ENCODE peak calls at places on chromosome 10, in ten cellular contexts. Q is fibroblast of mammary gland; W is fibroblast of the aortic adventitia; A is hepatic stellate cell; R is IMR-90; V is ELF-1; J is retina; X is CD4-positive, alpha-beta memory T cell; B is HCEC 1CT; I is AG04450. M is an unnamed sample.

GRCh38 chr10:44787480-44788075 is 123.6 kb upstream of the TMEM72 start:
- DNase-seq in Q (no peak), W (no peak), A (no peak), R (no peak), V (peak), J (no peak), X (no peak), B (no peak), I (no peak), M (no peak)

GRCh38 chr10:124526621-124527267 is 65.1 kb downstream of the LHPP start:
- DNase-seq in Q (no peak), W (no peak), A (no peak), R (no peak), V (no peak), J (no peak), X (no peak), B (no peak), I (no peak), M (no peak)

GRCh38 chr10:3542185-3542611 is 242.8 kb downstream of the KLF6 start:
- DNase-seq in Q (peak), W (peak), A (peak), R (peak), V (no peak), J (no peak), X (no peak), B (peak), I (no peak), M (no peak)

GRCh38 chr10:110058215-110058614 is 50.4 kb downstream of the ADD3 start:
- DNase-seq in Q (no peak), W (no peak), A (no peak), R (no peak), V (no peak), J (no peak), X (no peak), B (no peak), I (no peak), M (no peak)

GRCh38 chr10:73095479-73096021 is 1.1 kb downstream of the P4HA1 start:
- DNase-seq in Q (peak), W (peak), A (peak), R (peak), V (peak), J (peak), X (peak), B (peak), I (peak), M (no peak)

GRCh38 chr10:6336013-6336412 is 133.3 kb downstream of the PFKFB3 start:
- DNase-seq in Q (no peak), W (no peak), A (no peak), R (no peak), V (no peak), J (no peak), X (no peak), B (no peak), I (no peak), M (no peak)

GRCh38 chr10:51733061-51733460 is 33.7 kb upstream of the CSTF2T start:
- DNase-seq in Q (peak), W (peak), A (peak), R (peak), V (no peak), J (no peak), X (no peak), B (peak), I (peak), M (no peak)

GRCh38 chr10:422232-422631 is 267.2 kb downstream of the DIP2C start:
- DNase-seq in Q (no peak), W (no peak), A (no peak), R (no peak), V (no peak), J (no peak), X (no peak), B (no peak), I (no peak), M (no peak)

GRCh38 chr10:119263966-119264621 is 56.7 kb downstream of the GRK5 start:
- DNase-seq in Q (peak), W (peak), A (no peak), R (no peak), V (no peak), J (no peak), X (no peak), B (no peak), I (no peak), M (no peak)

GRCh38 chr10:18980084-18980629 is 68.4 kb upstream of the MALRD1 start:
- DNase-seq in Q (no peak), W (no peak), A (no peak), R (no peak), V (no peak), J (no peak), X (no peak), B (no peak), I (no peak), M (no peak)

GRCh38 chr10:87818505-87819273 is 663 bp upstream of the ATAD1 start:
- DNase-seq in Q (peak), W (peak), A (peak), R (peak), V (peak), J (no peak), X (peak), B (peak), I (no peak), M (peak)

GRCh38 chr10:92291921-92292860 is 1.2 kb downstream of the MARCHF5 start:
- DNase-seq in Q (peak), W (peak), A (peak), R (peak), V (peak), J (peak), X (peak), B (peak), I (no peak), M (peak)

GRCh38 chr10:62414359-62414758 is 40.2 kb downstream of the ZNF365 start:
- DNase-seq in Q (no peak), W (no peak), A (no peak), R (no peak), V (no peak), J (no peak), X (no peak), B (peak), I (no peak), M (no peak)

GRCh38 chr10:129956902-129957673 is 7.0 kb downstream of the EBF3 start:
- DNase-seq in Q (no peak), W (peak), A (no peak), R (no peak), V (peak), J (no peak), X (no peak), B (no peak), I (no peak), M (peak)

M was measured in glutamatergic neuron.